ENCODE peak calls at places on chromosomes 16 and 17, in nine cellular contexts. Y, V, R, L, J, P, C, G and M are unnamed samples.

GRCh38 chr16:25692307-25692706 is 548 bp downstream of the HS3ST4 start:
- DNase-seq in Y (no peak), V (no peak), R (no peak), L (no peak), J (no peak), P (no peak), C (no peak), G (no peak), M (no peak)

GRCh38 chr16:3965306-3965705 is 84.8 kb upstream of the CREBBP start:
- DNase-seq in Y (no peak), V (no peak), R (no peak), L (no peak), J (no peak), P (no peak), C (no peak), G (no peak), M (no peak)

GRCh38 chr17:62910277-62910676 is 55.8 kb upstream of the TANC2 start:
- DNase-seq in Y (no peak), V (no peak), R (no peak), L (no peak), J (no peak), P (no peak), C (no peak), G (no peak), M (no peak)

GRCh38 chr16:26963109-26963508 is 103.6 kb upstream of the C16orf82 start:
- DNase-seq in Y (no peak), V (no peak), R (no peak), L (no peak), J (peak), P (peak), C (peak), G (no peak), M (no peak)

GRCh38 chr17:55454906-55455474 is 33.4 kb upstream of the MMD start:
- DNase-seq in Y (no peak), V (no peak), R (no peak), L (peak), J (peak), P (no peak), C (no peak), G (no peak), M (no peak)

GRCh38 chr17:21376835-21377690 is 906 bp downstream of the KCNJ12 start:
- DNase-seq in Y (no peak), V (no peak), R (no peak), L (peak), J (peak), P (peak), C (no peak), G (no peak), M (no peak)

GRCh38 chr17:4487820-4488716 is 10.6 kb upstream of the SPNS2 start:
- DNase-seq in Y (no peak), V (no peak), R (no peak), L (no peak), J (no peak), P (no peak), C (no peak), G (no peak), M (no peak)

GRCh38 chr16:31451681-31452351 is 7.5 kb upstream of the ARMC5 start:
- DNase-seq in Y (peak), V (no peak), R (peak), L (peak), J (peak), P (peak), C (no peak), G (peak), M (no peak)

GRCh38 chr17:57852041-57852954 is 2.5 kb upstream of the MRPS23 start:
- DNase-seq in Y (no peak), V (no peak), R (no peak), L (no peak), J (no peak), P (no peak), C (no peak), G (no peak), M (no peak)

GRCh38 chr16:19967963-19968362 is 83.3 kb upstream of the GPRC5B start:
- DNase-seq in Y (no peak), V (no peak), R (no peak), L (no peak), J (no peak), P (peak), C (no peak), G (no peak), M (no peak)

GRCh38 chr16:12166271-12166670 is 189.7 kb downstream of the SNX29 start:
- DNase-seq in Y (no peak), V (no peak), R (no peak), L (no peak), J (no peak), P (no peak), C (no peak), G (no peak), M (no peak)
- TF ChIP-seq CTCF in Y (no peak), V (no peak), R (no peak), L (no peak), J (no peak), P (no peak), C (no peak), G (no peak), M (no peak)

GRCh38 chr17:65586899-65587298 is 25.5 kb upstream of the AXIN2 start:
- DNase-seq in Y (no peak), V (no peak), R (no peak), L (no peak), J (no peak), P (no peak), C (no peak), G (no peak), M (no peak)
- TF ChIP-seq CTCF in Y (no peak), V (no peak), R (no peak), L (no peak), J (no peak), P (no peak), C (no peak), G (no peak), M (no peak)

DNA sequence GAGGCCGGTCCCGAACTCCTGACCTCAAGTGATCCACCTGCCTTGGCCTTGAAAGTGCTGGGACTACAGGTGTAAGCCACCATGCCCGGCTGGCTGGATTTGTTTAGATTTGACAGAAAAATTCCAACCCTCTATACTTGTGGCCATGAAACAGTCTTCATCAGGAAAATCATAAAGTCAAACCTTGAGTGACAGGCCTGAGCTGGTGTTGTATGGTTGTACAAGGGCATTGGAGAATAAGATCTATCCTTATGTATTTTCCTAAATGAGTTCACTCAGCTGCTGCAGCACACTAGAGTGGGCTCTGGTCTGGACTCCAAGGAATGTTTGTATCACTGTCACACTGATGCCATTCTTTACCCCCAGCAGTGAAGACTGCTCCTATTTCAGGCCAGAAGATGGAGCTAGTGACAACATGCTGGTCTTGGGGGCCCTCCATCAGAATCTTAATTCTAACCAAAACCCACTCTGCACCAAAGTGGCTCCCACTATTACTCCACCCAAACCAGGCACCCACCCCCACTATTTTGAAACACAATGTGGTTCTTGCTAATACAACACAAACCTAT is 27.4 kb downstream of the SNX11 start:
- DNase-seq in Y (no peak), V (no peak), R (no peak), L (no peak), J (no peak), P (peak), C (no peak), G (no peak), M (no peak)
- TF ChIP-seq CTCF in Y (no peak), V (no peak), R (no peak), L (peak), J (no peak), P (peak), C (no peak), G (no peak), M (no peak)

GRCh38 chr16:48157302-48157701 is 1.5 kb upstream of the ABCC12 start:
- DNase-seq in Y (no peak), V (no peak), R (no peak), L (no peak), J (no peak), P (no peak), C (no peak), G (no peak), M (no peak)

GRCh38 chr16:48156790-48157209 is 1.0 kb upstream of the ABCC12 start:
- DNase-seq in Y (peak), V (peak), R (peak), L (peak), J (peak), P (peak), C (peak), G (peak), M (peak)

GRCh38 chr16:48158296-48158695 is 2.5 kb upstream of the ABCC12 start:
- DNase-seq in Y (no peak), V (no peak), R (no peak), L (peak), J (peak), P (peak), C (no peak), G (no peak), M (no peak)

GRCh38 chr16:48157794-48158193 is 2.0 kb upstream of the ABCC12 start:
- DNase-seq in Y (no peak), V (no peak), R (no peak), L (no peak), J (no peak), P (no peak), C (no peak), G (no peak), M (no peak)

GRCh38 chr16:48155926-48156789 is at the start of gene ABCC12:
- DNase-seq in Y (no peak), V (no peak), R (no peak), L (no peak), J (no peak), P (no peak), C (no peak), G (no peak), M (no peak)
- TF ChIP-seq CTCF in Y (no peak), V (no peak), R (no peak), L (no peak), J (no peak), P (no peak), C (no peak), G (no peak), M (no peak)

GRCh38 chr17:73555199-73555810 is 88.9 kb downstream of the SDK2 start:
- DNase-seq in Y (no peak), V (no peak), R (no peak), L (no peak), J (no peak), P (no peak), C (no peak), G (no peak), M (no peak)
- TF ChIP-seq CTCF in Y (no peak), V (no peak), R (no peak), L (no peak), J (no peak), P (no peak), C (no peak), G (no peak), M (no peak)

DNA sequence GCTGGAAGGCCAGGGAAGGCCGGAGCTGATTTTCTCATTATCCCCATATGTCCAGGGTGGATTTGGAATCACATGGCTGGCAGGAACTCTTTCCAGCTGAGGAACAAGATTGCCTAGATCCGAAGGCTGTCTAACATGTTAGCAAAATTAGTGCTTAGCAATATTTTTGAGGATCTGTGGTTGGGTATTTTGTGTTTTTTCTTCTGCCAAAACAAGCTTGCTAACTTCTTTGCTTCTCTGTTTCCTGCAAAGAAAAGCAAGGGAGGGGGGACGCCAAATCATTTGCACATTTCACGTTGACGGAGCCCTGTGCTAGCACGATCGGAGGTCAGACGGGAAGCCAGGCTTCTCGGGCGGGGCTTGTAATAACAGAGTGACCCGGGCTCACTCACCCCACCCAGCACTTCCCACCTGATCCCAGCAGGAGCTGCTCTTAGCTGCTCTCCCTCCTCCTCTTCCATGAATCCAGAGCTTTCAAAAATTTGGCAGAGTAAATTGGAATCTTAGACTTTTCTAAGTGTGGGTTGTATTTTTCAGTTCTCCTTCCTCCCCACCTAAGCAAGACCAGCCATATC is 33.3 kb upstream of the FOXF1 start:
- DNase-seq in Y (peak), V (no peak), R (no peak), L (no peak), J (peak), P (no peak), C (no peak), G (no peak), M (no peak)
- TF ChIP-seq CTCF in Y (no peak), V (no peak), R (no peak), L (no peak), J (no peak), P (no peak), C (no peak), G (no peak), M (no peak)

GRCh38 chr17:82915697-82916027 is 75.8 kb upstream of the ZNF750 start:
- DNase-seq in Y (no peak), V (no peak), R (peak), L (no peak), J (no peak), P (no peak), C (no peak), G (no peak), M (no peak)

GRCh38 chr17:82913304-82914043 is 73.7 kb upstream of the ZNF750 start:
- DNase-seq in Y (no peak), V (no peak), R (peak), L (no peak), J (peak), P (peak), C (no peak), G (no peak), M (no peak)

GRCh38 chr17:82914375-82914774 is 74.6 kb upstream of the ZNF750 start:
- DNase-seq in Y (peak), V (no peak), R (peak), L (no peak), J (peak), P (no peak), C (no peak), G (peak), M (no peak)

GRCh38 chr17:82912571-82913089 is 72.8 kb upstream of the ZNF750 start:
- DNase-seq in Y (peak), V (no peak), R (peak), L (no peak), J (no peak), P (no peak), C (no peak), G (no peak), M (no peak)

GRCh38 chr17:82915010-82915696 is 75.3 kb upstream of the ZNF750 start:
- DNase-seq in Y (no peak), V (no peak), R (peak), L (no peak), J (no peak), P (no peak), C (no peak), G (no peak), M (no peak)
- TF ChIP-seq CTCF in Y (no peak), V (no peak), R (no peak), L (no peak), J (no peak), P (peak), C (no peak), G (no peak), M (no peak)